ENCODE peak calls at places on chromosomes 1 and 21, in seven cellular contexts. L is effector CD4-positive, alpha-beta T cell; F is dermis blood vessel endothelial cell; K is C1 segment of cervical spinal cord; O is LoVo; C is endodermal cell; D is posterior cingulate gyrus. H is an unnamed sample.

GRCh38 chr1:8706995-8707396 is 110.4 kb downstream of the RERE start:
- DNase-seq in F (peak), O (no peak), C (no peak), L (no peak), D (no peak), K (no peak), H (no peak)

GRCh38 chr1:234770924-234771540 is 161.1 kb upstream of the IRF2BP2 start:
- DNase-seq in D (no peak), O (no peak), F (no peak), L (no peak), C (peak), K (no peak), H (no peak)

GRCh38 chr1:38083541-38083940 is 36.9 kb upstream of the POU3F1 start:
- DNase-seq in K (no peak), D (no peak), C (no peak), O (no peak), F (no peak), L (no peak), H (no peak)

GRCh38 chr1:4467241-4467640 is 187.2 kb upstream of the AJAP1 start:
- DNase-seq in O (no peak), K (no peak), C (no peak), L (no peak), F (no peak), D (no peak), H (no peak)

GRCh38 chr1:180241716-180242544 is 11.9 kb downstream of the LHX4 start:
- DNase-seq in C (no peak), L (no peak), O (no peak), F (peak), K (no peak), D (no peak), H (no peak)

GRCh38 chr1:231688989-231689388 is 62.4 kb downstream of the DISC1 start:
- DNase-seq in F (no peak), C (no peak), D (no peak), O (no peak), L (no peak), K (no peak), H (no peak)

GRCh38 chr1:230068952-230069684 is 2.1 kb downstream of the GALNT2 start:
- DNase-seq in L (no peak), C (peak), F (peak), O (no peak), D (no peak), K (no peak), H (no peak)

GRCh38 chr1:174605198-174605597 is 157.4 kb downstream of the GPR52 start:
- DNase-seq in C (no peak), F (no peak), O (no peak), K (no peak), D (no peak), L (no peak), H (no peak)

GRCh38 chr1:177183801-177184200 is 13.0 kb downstream of the BRINP2 start:
- DNase-seq in C (no peak), L (no peak), K (no peak), O (no peak), F (no peak), D (no peak), H (no peak)

GRCh38 chr21:32281531-32281930 is 2.7 kb upstream of the MIS18A start:
- DNase-seq in D (no peak), L (no peak), C (no peak), K (no peak), F (no peak), O (no peak), H (no peak)

GRCh38 chr21:42665026-42665425 is 11.6 kb downstream of the PDE9A start:
- DNase-seq in O (peak), K (no peak), F (no peak), D (no peak), C (no peak), L (no peak), H (no peak)

GRCh38 chr1:218362418-218363076 is 17.4 kb downstream of the TGFB2 start:
- DNase-seq in L (no peak), K (no peak), C (no peak), D (no peak), F (no peak), O (no peak), H (no peak)

GRCh38 chr21:45502006-45502345 is 40.3 kb downstream of the SLC19A1 start:
- DNase-seq in F (no peak), L (no peak), K (no peak), D (no peak), C (peak), O (no peak), H (no peak)

GRCh38 chr1:36966242-36966641 is 68.1 kb downstream of the GRIK3 start:
- DNase-seq in L (no peak), F (peak), C (peak), K (no peak), O (no peak), D (no peak), H (no peak)

GRCh38 chr21:19489930-19490329 is 1086.3 kb upstream of the TMPRSS15 start:
- DNase-seq in C (peak), K (no peak), F (no peak), O (no peak), D (no peak), L (no peak), H (no peak)

GRCh38 chr1:17667641-17668040 is 87.5 kb upstream of the ACTL8 start:
- DNase-seq in C (no peak), O (no peak), K (no peak), D (no peak), L (no peak), F (no peak), H (no peak)

GRCh38 chr1:172630060-172630818 is 28.7 kb upstream of the FASLG start:
- DNase-seq in D (no peak), K (no peak), L (no peak), F (no peak), O (no peak), C (no peak), H (no peak)

GRCh38 chr1:11653616-11654570 is at the start of gene FBXO2:
- DNase-seq in C (peak), D (peak), O (no peak), F (peak), L (no peak), K (peak), H (no peak)

GRCh38 chr1:151157067-151157531 is 650 bp downstream of the TNFAIP8L2 start:
- DNase-seq in L (peak), F (no peak), C (no peak), D (no peak), O (no peak), K (no peak), H (peak)

GRCh38 chr1:154975409-154976205 is 1.1 kb downstream of the CKS1B start:
- DNase-seq in C (peak), F (peak), K (peak), O (peak), D (no peak), L (peak), H (no peak)

GRCh38 chr1:18360251-18360650 is 120.5 kb upstream of the KLHDC7A start:
- DNase-seq in D (no peak), O (peak), K (no peak), L (no peak), C (no peak), F (no peak), H (no peak)

GRCh38 chr1:227893696-227894305 is 53.9 kb downstream of the WNT9A start:
- DNase-seq in F (no peak), K (no peak), D (no peak), O (no peak), C (peak), L (no peak), H (no peak)

GRCh38 chr1:204435246-204435885 is 23.7 kb upstream of the PPP1R15B start:
- DNase-seq in F (no peak), O (no peak), C (no peak), K (no peak), D (no peak), L (no peak), H (no peak)

GRCh38 chr21:46096997-46097825 is 701 bp upstream of the COL6A2 start:
- DNase-seq in C (peak), D (no peak), O (no peak), F (no peak), K (no peak), L (no peak), H (no peak)

GRCh38 chr21:42176864-42177263 is 42.1 kb upstream of the ABCG1 start:
- DNase-seq in C (no peak), O (no peak), L (no peak), F (no peak), D (no peak), K (no peak), H (no peak)

GRCh38 chr21:33300701-33301631 is 23.8 kb upstream of the IFNAR1 start:
- DNase-seq in L (no peak), D (no peak), C (no peak), F (peak), K (no peak), O (peak), H (no peak)

GRCh38 chr1:201536542-201536941 is 2.4 kb upstream of the NAV1 start:
- DNase-seq in O (peak), D (no peak), F (peak), C (no peak), L (no peak), K (peak), H (no peak)

GRCh38 chr1:3274972-3275371 is 179.5 kb upstream of the ARHGEF16 start:
- DNase-seq in F (no peak), L (no peak), C (no peak), D (no peak), K (no peak), O (no peak), H (no peak)

GRCh38 chr1:37159102-37159501 is 124.8 kb upstream of the GRIK3 start:
- DNase-seq in F (no peak), D (no peak), L (no peak), O (no peak), K (no peak), C (no peak), H (no peak)

GRCh38 chr1:47189844-47190562 is at the start of gene PDZK1IP1:
- DNase-seq in O (peak), D (no peak), C (peak), L (no peak), K (peak), F (peak), H (no peak)

GRCh38 chr1:222283147-222283768 is 264.6 kb downstream of the HHIPL2 start:
- DNase-seq in D (no peak), C (no peak), L (no peak), O (no peak), F (no peak), K (no peak), H (no peak)

GRCh38 chr1:223087231-223087990 is 55.6 kb downstream of the TLR5 start:
- DNase-seq in O (no peak), F (no peak), C (no peak), D (no peak), L (no peak), K (no peak), H (no peak)

GRCh38 chr1:8307628-8308027 is 10.3 kb upstream of the SLC45A1 start:
- DNase-seq in L (no peak), C (peak), D (no peak), O (no peak), K (peak), F (no peak), H (no peak)

GRCh38 chr1:177302365-177303044 is 131.7 kb downstream of the BRINP2 start:
- DNase-seq in C (peak), L (no peak), K (peak), D (peak), O (no peak), F (no peak), H (no peak)

GRCh38 chr1:180353930-180354329 is 123.9 kb downstream of the LHX4 start:
- DNase-seq in D (no peak), O (no peak), L (no peak), K (no peak), C (peak), F (no peak), H (no peak)

GRCh38 chr1:239293350-239294111 is 92.8 kb upstream of the CHRM3 start:
- DNase-seq in D (no peak), F (no peak), L (no peak), K (no peak), O (peak), C (no peak), H (no peak)

GRCh38 chr1:27372808-27373690 is 1.6 kb downstream of the FCN3 start:
- DNase-seq in O (no peak), L (no peak), F (no peak), K (no peak), C (peak), D (no peak), H (no peak)

GRCh38 chr1:206507395-206508129 is at the start of gene RASSF5:
- DNase-seq in D (peak), C (peak), F (peak), L (peak), O (peak), K (peak), H (peak)

GRCh38 chr1:223411309-223411708 is 18.1 kb downstream of the CCDC185 start:
- DNase-seq in L (no peak), O (no peak), D (no peak), K (no peak), C (no peak), F (no peak), H (no peak)

GRCh38 chr1:114338491-114338890 is 172.5 kb downstream of the TRIM33 start:
- DNase-seq in D (no peak), F (no peak), C (no peak), L (no peak), O (no peak), K (no peak), H (no peak)